ENCODE peak calls at places on chromosomes 1 and 21, in four cellular contexts. R is SK-N-SH, G is GM12878, V is stomach. A is an unnamed sample.

GRCh38 chr21:42833439-42833815 is 45.9 kb downstream of the WDR4 start:
- DNase-seq in G (peak), V (peak), R (peak), A (peak)

GRCh38 chr21:46161800-46162592 is 6.6 kb upstream of the FTCD start:
- DNase-seq in G (no peak), R (peak), V (no peak), A (no peak)

GRCh38 chr21:33780631-33781030 is 135.0 kb downstream of the ATP5PO start:
- DNase-seq in R (no peak), G (no peak), V (no peak), A (no peak)

GRCh38 chr1:248862695-248863010 is 3.8 kb upstream of the ZNF692 start:
- DNase-seq in G (no peak), V (no peak), R (no peak), A (no peak)

GRCh38 chr1:16966282-16966681 is 14.1 kb downstream of the MFAP2 start:
- DNase-seq in G (no peak), R (no peak), V (no peak), A (no peak)

GRCh38 chr21:16460936-16461335 is 731.2 kb downstream of the USP25 start:
- DNase-seq in V (no peak), R (no peak), G (no peak), A (no peak)

GRCh38 chr1:171126504-171126903 is 35.8 kb downstream of the FMO3 start:
- DNase-seq in V (peak), R (no peak), G (no peak), A (no peak)

GRCh38 chr1:59967141-59967697 is 40.6 kb upstream of the CYP2J2 start:
- DNase-seq in R (peak), G (no peak), V (no peak), A (no peak)

GRCh38 chr1:151511636-151512215 is 539 bp downstream of the CGN start:
- DNase-seq in R (peak), G (no peak), V (peak), A (no peak)

GRCh38 chr1:93525431-93525830 is 77.5 kb downstream of the FNBP1L start:
- DNase-seq in G (no peak), V (no peak), R (no peak), A (no peak)

GRCh38 chr1:46394108-46394871 is at the start of gene FAAH:
- DNase-seq in R (peak), G (no peak), V (peak), A (peak)

GRCh38 chr1:28290851-28291250 is 31.5 kb downstream of the SESN2 start:
- DNase-seq in V (no peak), G (no peak), R (no peak), A (no peak)

GRCh38 chr1:235714205-235714897 is 64.8 kb upstream of the GNG4 start:
- DNase-seq in R (no peak), V (no peak), G (no peak), A (no peak)

GRCh38 chr1:230550428-230550827 is 91.9 kb upstream of the COG2 start:
- DNase-seq in R (no peak), V (no peak), G (no peak), A (no peak)

GRCh38 chr1:231236131-231236571 is 4.9 kb upstream of the GNPAT start:
- DNase-seq in R (no peak), V (no peak), G (no peak), A (no peak)

GRCh38 chr1:14704846-14705245 is 106.4 kb downstream of the KAZN start:
- DNase-seq in V (no peak), R (no peak), G (peak), A (no peak)

GRCh38 chr1:205827623-205828022 is 14.6 kb upstream of the SLC41A1 start:
- DNase-seq in G (no peak), V (peak), R (no peak), A (no peak)

GRCh38 chr1:7623886-7624285 is 147.2 kb upstream of the VAMP3 start:
- DNase-seq in R (no peak), V (no peak), G (no peak), A (peak)

GRCh38 chr1:111227875-111228747 is 598 bp downstream of the CHI3L2 start:
- DNase-seq in V (peak), R (no peak), G (no peak), A (no peak)

GRCh38 chr1:18363436-18363835 is 117.3 kb upstream of the KLHDC7A start:
- DNase-seq in G (no peak), R (no peak), V (no peak), A (no peak)

GRCh38 chr1:92877792-92878191 is 46.0 kb downstream of the RPL5 start:
- DNase-seq in G (no peak), R (peak), V (no peak), A (no peak)

GRCh38 chr21:42653492-42654061 is at the start of gene PDE9A:
- DNase-seq in V (no peak), R (peak), G (no peak), A (peak)

GRCh38 chr1:82227696-82228095 is 427.0 kb downstream of the ADGRL2 start:
- DNase-seq in R (no peak), G (no peak), V (no peak), A (no peak)

GRCh38 chr1:61853545-61853944 is 111.3 kb downstream of the PATJ start:
- DNase-seq in R (peak), V (no peak), G (no peak), A (no peak)

GRCh38 chr1:181482521-181483083 is 715 bp upstream of the CACNA1E start:
- DNase-seq in G (no peak), V (peak), R (peak), A (peak)

GRCh38 chr1:160408864-160409263 is 8.5 kb downstream of the VANGL2 start:
- DNase-seq in V (no peak), R (no peak), G (no peak), A (no peak)

GRCh38 chr1:214446772-214447556 is 104.4 kb downstream of the PTPN14 start:
- DNase-seq in R (peak), V (peak), G (no peak), A (no peak)

GRCh38 chr1:87141556-87141955 is 187.1 kb upstream of the LMO4 start:
- DNase-seq in V (no peak), R (no peak), G (no peak), A (no peak)

GRCh38 chr21:14403681-14404318 is 20.9 kb upstream of the HSPA13 start:
- DNase-seq in G (peak), V (no peak), R (peak), A (no peak)

GRCh38 chr1:199447906-199448305 is 579.6 kb upstream of the NR5A2 start:
- DNase-seq in R (no peak), G (no peak), V (no peak), A (peak)

GRCh38 chr1:7373936-7374760 is 396.9 kb upstream of the VAMP3 start:
- DNase-seq in G (no peak), R (no peak), V (peak), A (peak)

GRCh38 chr1:26102046-26102925 is 9.3 kb upstream of the PDIK1L start:
- DNase-seq in R (no peak), G (no peak), V (no peak), A (no peak)
- TF ChIP-seq POLR2AphosphoS5 in R (no peak), G (no peak), V (no peak), A (no peak)

DNA sequence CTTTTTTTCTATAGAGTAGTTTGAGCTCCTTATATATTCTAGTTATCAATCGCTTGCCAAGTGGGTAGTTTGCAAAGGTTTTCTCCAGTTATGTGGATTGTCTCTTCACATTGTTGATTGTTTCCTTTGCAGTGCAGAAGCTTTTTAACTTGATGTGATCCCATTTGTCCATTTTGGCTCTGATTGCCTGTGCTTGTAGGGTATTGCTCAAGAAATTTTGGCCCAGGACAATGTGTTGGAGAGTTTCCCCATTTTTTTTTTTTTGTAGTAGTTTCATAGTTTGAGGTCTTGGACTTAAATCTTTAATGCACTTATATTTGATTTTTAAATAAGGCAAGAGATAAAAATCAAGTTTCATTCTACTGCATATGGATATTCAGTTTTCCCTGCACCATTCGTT is 774.8 kb upstream of the ADAMTS5 start:
- DNase-seq in G (no peak), R (no peak), V (no peak), A (no peak)
- TF ChIP-seq POLR2AphosphoS5 in G (no peak), R (no peak), V (no peak), A (no peak)

GRCh38 chr1:156492013-156492590 is 8.5 kb downstream of the MEF2D start:
- DNase-seq in R (no peak), V (no peak), G (no peak), A (no peak)
- TF ChIP-seq POLR2AphosphoS5 in R (no peak), V (no peak), G (no peak), A (no peak)

GRCh38 chr1:67840449-67840848 is 7.2 kb upstream of the GNG12 start:
- DNase-seq in R (no peak), G (no peak), V (no peak), A (no peak)
- TF ChIP-seq POLR2AphosphoS5 in R (peak), G (no peak), V (peak), A (peak)

A was measured in spleen.